ENCODE peak calls at places on chromosomes 6 and 20, in ten cellular contexts. G is transverse colon; Y is cardiac muscle cell; F is aorta; L is breast epithelium; O is Peyer's patch; J is CD4-positive, CD25-positive, alpha-beta regulatory T cell; I is fibroblast of lung; M is CD8-positive, alpha-beta T cell; A is neural progenitor cell. H is an unnamed sample.

GRCh38 chr6:5142915-5143314 is 57.8 kb downstream of the PPP1R3G start:
- DNase-seq in J (no peak), L (no peak), Y (no peak), O (no peak), A (no peak), F (no peak), M (no peak), I (no peak), G (no peak), H (no peak)

GRCh38 chr6:169340395-169340794 is 86.7 kb upstream of the THBS2 start:
- DNase-seq in O (peak; percentile 77), Y (no peak), G (no peak), J (no peak), I (peak; percentile 15), M (no peak), A (no peak), L (no peak), F (peak; percentile 83), H (no peak)

GRCh38 chr20:48877299-48877698 is 44.2 kb upstream of the ARFGEF2 start:
- DNase-seq in O (no peak), J (no peak), F (no peak), L (no peak), M (no peak), Y (no peak), A (no peak), G (no peak), I (no peak), H (no peak)

GRCh38 chr6:148566664-148567350 is 180.0 kb upstream of the UST start:
- DNase-seq in F (no peak), A (no peak), M (no peak), J (no peak), O (no peak), G (no peak), L (no peak), I (no peak), Y (no peak), H (no peak)

GRCh38 chr6:157229733-157230132 is 93.6 kb downstream of the TMEM242 start:
- DNase-seq in I (no peak), L (no peak), O (peak; percentile 66), J (no peak), Y (no peak), G (peak; percentile 66), A (peak; percentile 47), M (no peak), F (peak; percentile 75), H (no peak)

GRCh38 chr6:45783716-45784115 is 231.9 kb downstream of the CLIC5 start:
- DNase-seq in Y (no peak), G (no peak), M (no peak), I (no peak), A (no peak), L (no peak), O (no peak), J (no peak), F (no peak), H (no peak)

GRCh38 chr6:135145509-135145865 is 35.6 kb upstream of the MYB start:
- DNase-seq in Y (no peak), J (no peak), A (no peak), F (no peak), O (no peak), G (no peak), I (peak; percentile 33), L (no peak), M (no peak), H (no peak)

GRCh38 chr6:16840291-16840690 is 79.0 kb upstream of the ATXN1 start:
- DNase-seq in F (no peak), G (no peak), L (no peak), M (no peak), A (no peak), I (no peak), Y (no peak), O (no peak), J (no peak), H (no peak)

GRCh38 chr20:62350098-62350628 is 16.9 kb downstream of the LAMA5 start:
- DNase-seq in G (peak; percentile 68), J (no peak), A (no peak), M (no peak), L (peak; percentile 82), O (peak; percentile 83), Y (no peak), F (no peak), I (peak; percentile 47), H (no peak)

GRCh38 chr6:130482645-130483390 is 117.0 kb downstream of the TMEM200A start:
- DNase-seq in I (peak; percentile 92), M (no peak), A (no peak), O (no peak), Y (no peak), L (no peak), J (peak; percentile 36), G (no peak), F (no peak), H (no peak)

GRCh38 chr6:144217264-144217663 is 66.9 kb downstream of the STX11 start:
- DNase-seq in Y (peak; percentile 30), A (no peak), I (no peak), M (no peak), O (no peak), J (no peak), G (no peak), L (no peak), F (no peak), H (no peak)

DNA sequence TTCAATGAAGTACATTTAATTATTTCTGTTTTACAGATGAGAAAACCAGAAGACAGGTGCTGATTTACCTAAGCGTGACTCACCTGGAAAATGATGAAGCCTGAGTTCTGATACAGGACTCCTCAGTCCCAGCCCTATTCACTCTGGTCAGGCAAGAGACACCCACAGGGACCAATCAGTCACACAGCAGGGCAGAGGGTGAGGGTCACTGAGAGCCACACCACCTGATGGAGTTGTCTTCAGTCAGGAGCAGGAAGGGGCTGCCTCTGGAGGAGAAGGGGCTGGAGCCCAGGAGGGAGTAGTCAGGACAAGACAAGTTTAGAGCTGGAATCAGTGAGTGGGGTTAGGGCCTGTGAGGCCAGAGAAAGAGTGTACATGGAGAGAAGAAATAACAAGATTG is 251.2 kb upstream of the MOCS1 start:
- DNase-seq in O (no peak), Y (no peak), G (no peak), J (no peak), F (no peak), M (no peak), A (no peak), L (no peak), I (no peak), H (no peak)
- H3K9me3 ChIP-seq in O (no peaks in the 10 kb centered on the region), Y (no peaks in the 10 kb centered on the region), G (peaks cover 8% of the 10 kb centered on the region), J (peaks cover 10% of the 10 kb centered on the region), F (peaks cover 10% of the 10 kb centered on the region), M (no peaks in the 10 kb centered on the region), A (no peaks in the 10 kb centered on the region), L (peaks cover 19% of the 10 kb centered on the region), I (no peaks in the 10 kb centered on the region), H (no peaks in the 10 kb centered on the region)

GRCh38 chr20:4820833-4821518 is 99.3 kb downstream of the PRND start:
- DNase-seq in A (no peak), G (no peak), F (no peak), L (no peak), O (no peak), J (no peak), I (peak; percentile 77), Y (no peak), M (no peak), H (no peak)

GRCh38 chr20:4815618-4816017 is 93.9 kb downstream of the PRND start:
- DNase-seq in Y (no peak), J (no peak), O (no peak), G (no peak), I (no peak), F (no peak), A (no peak), M (no peak), L (no peak), H (no peak)

GRCh38 chr20:4817230-4817671 is 95.5 kb downstream of the PRND start:
- DNase-seq in G (no peak), A (no peak), F (no peak), I (no peak), M (no peak), L (no peak), J (no peak), Y (no peak), O (no peak), H (no peak)

GRCh38 chr20:4821590-4821989 is 99.9 kb downstream of the PRND start:
- DNase-seq in Y (no peak), A (no peak), L (no peak), G (no peak), M (no peak), J (no peak), F (no peak), O (no peak), I (no peak), H (no peak)

DNA sequence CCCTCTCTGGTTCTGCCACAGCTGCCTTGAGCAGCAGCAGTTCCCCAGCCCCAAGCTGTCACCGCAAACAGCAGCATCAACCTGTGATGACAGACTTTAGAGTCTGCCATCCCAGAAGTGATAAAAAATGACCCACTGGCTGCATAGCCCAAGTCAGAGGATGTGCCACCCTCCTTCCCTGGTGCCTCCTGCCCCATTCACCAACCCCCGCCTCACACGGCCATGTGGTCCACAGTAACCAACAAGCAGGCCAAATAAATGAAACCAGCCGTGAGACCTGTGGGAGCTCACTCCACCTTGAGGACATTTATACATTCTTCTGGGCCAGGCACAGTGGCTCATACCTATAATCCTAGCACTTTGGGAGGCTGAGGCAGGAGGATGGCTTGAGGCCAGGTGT is 98.2 kb downstream of the PRND start:
- DNase-seq in L (no peak), O (no peak), I (no peak), A (no peak), Y (no peak), M (no peak), F (no peak), J (no peak), G (no peak), H (no peak)
- H3K4me1 ChIP-seq in L (peaks cover 5% of the 10 kb centered on the region), O (peaks cover 38% of the 10 kb centered on the region), I (peaks cover 10% of the 10 kb centered on the region), A (peaks cover 19% of the 10 kb centered on the region), Y (no peaks in the 10 kb centered on the region), M (peaks cover 33% of the 10 kb centered on the region), F (no peaks in the 10 kb centered on the region), J (peaks cover 31% of the 10 kb centered on the region), G (peaks cover 6% of the 10 kb centered on the region), H (peaks cover 7% of the 10 kb centered on the region)

DNA sequence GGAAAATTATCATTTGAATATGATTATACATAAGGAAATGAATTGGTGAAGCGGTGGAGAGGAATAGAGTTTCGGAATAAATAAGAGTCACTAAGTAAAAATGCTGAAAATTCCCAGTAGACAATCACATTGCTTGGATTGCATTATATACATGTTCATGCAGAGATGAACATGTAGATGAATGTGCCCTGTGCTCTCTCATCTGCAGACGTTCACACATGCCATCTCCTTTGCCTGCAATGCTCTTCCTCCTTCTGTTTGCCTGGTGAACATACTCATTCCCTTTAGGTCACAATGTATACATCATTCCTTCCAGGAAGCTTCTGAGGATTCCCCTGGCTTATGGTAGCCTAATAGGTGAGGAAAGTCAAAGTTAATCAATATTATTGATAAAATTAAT is 17.9 kb downstream of the DCDC2 start:
- DNase-seq in Y (no peak), A (no peak), M (no peak), O (no peak), G (no peak), L (no peak), J (no peak), F (no peak), I (no peak), H (no peak)
- H3K27ac ChIP-seq in Y (no peak overlapping the region), A (no peak overlapping the region), M (no peak overlapping the region), O (no peak overlapping the region), G (no peak overlapping the region), L (no peak overlapping the region), J (no peak overlapping the region), F (no peak overlapping the region), I (no peak overlapping the region), H (no peak overlapping the region)

DNA sequence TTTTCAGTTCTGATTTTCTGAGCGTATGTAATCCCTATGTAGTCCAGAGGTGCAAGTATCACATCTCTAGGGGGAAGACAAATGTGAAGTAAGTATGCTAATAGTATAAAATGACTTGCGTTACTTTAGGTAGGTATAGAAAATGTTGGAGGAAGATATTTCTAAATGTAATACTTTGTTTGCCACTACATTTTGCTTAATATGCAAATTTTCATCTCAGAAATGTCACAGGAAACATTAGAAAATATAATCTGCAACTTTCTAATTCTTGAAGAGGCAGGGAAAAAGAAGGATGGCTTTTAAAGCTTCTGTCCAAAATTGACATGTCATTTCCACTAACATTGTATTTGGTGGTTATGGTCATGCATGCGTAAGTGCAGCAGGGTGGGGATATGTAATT is 85.6 kb downstream of the CD2AP start:
- DNase-seq in O (no peak), I (no peak), L (no peak), G (no peak), A (no peak), F (no peak), J (no peak), Y (no peak), M (no peak), H (no peak)
- H3K9me3 ChIP-seq in O (no peaks in the 10 kb centered on the region), I (no peaks in the 10 kb centered on the region), L (no peaks in the 10 kb centered on the region), G (no peaks in the 10 kb centered on the region), A (no peaks in the 10 kb centered on the region), F (no peaks in the 10 kb centered on the region), J (no peaks in the 10 kb centered on the region), Y (no peaks in the 10 kb centered on the region), M (no peaks in the 10 kb centered on the region), H (no peaks in the 10 kb centered on the region)